ENCODE peak calls at places on chromosome 14, in five cellular contexts. Z is BE2C, G is A549, O is cardiac fibroblast, C is fibroblast of lung. R is an unnamed sample.

GRCh38 chr14:106879241-106879640 is 1352.9 kb downstream of the TMEM121 start:
- DNase-seq in G (peak; percentile 79), O (peak; percentile 61), Z (peak; percentile 68), C (no peak), R (no peak)

GRCh38 chr14:66509874-66510273 is 1.9 kb downstream of the GPHN start:
- DNase-seq in C (no peak), O (peak; percentile 12), Z (no peak), G (no peak), R (peak; percentile 18)

GRCh38 chr14:101953151-101953550 is 11.2 kb upstream of the DYNC1H1 start:
- DNase-seq in C (no peak), O (no peak), Z (peak; percentile 50), G (no peak), R (no peak)

GRCh38 chr14:23430733-23431105 is 4.7 kb downstream of the MYH7 start:
- DNase-seq in Z (peak; percentile 33), G (no peak), O (peak; percentile 12), C (peak; percentile 11), R (peak; percentile 14)

GRCh38 chr14:47044841-47045240 is 393.3 kb upstream of the RPL10L start:
- DNase-seq in C (peak; percentile 5), G (no peak), Z (peak; percentile 17), O (no peak), R (peak; percentile 13)

GRCh38 chr14:69056389-69056788 is 77.3 kb upstream of the ACTN1 start:
- DNase-seq in O (no peak), C (peak; percentile 60), G (no peak), Z (peak; percentile 52), R (peak; percentile 73)

GRCh38 chr14:65462411-65462810 is 49.9 kb downstream of the FUT8 start:
- DNase-seq in G (no peak), C (peak; percentile 91), Z (no peak), O (peak; percentile 56), R (peak; percentile 79)

GRCh38 chr14:46580941-46581671 is 70.5 kb downstream of the RPL10L start:
- DNase-seq in O (peak; percentile 32), Z (peak; percentile 59), C (peak; percentile 53), G (peak; percentile 67), R (peak; percentile 73)

GRCh38 chr14:102592969-102593840 is 756 bp downstream of the RCOR1 start:
- DNase-seq in O (peak; percentile 32), Z (peak; percentile 68), G (peak; percentile 41), C (peak; percentile 41), R (peak; percentile 52)

GRCh38 chr14:23675906-23676305 is 39.7 kb downstream of the DHRS2 start:
- DNase-seq in O (no peak), Z (no peak), C (no peak), G (no peak), R (no peak)

GRCh38 chr14:69135133-69135532 is 17.8 kb downstream of the DCAF5 start:
- DNase-seq in Z (no peak), C (no peak), O (no peak), G (no peak), R (no peak)

GRCh38 chr14:96811265-96811664 is 14.1 kb downstream of the VRK1 start:
- DNase-seq in Z (no peak), O (peak; percentile 86), G (no peak), C (peak; percentile 93), R (peak; percentile 54)

GRCh38 chr14:38755036-38755435 is 348.0 kb downstream of the SEC23A start:
- DNase-seq in Z (no peak), O (no peak), G (no peak), C (peak; percentile 37), R (no peak)

GRCh38 chr14:104567957-104568225 is 11.7 kb upstream of the C14orf180 start:
- DNase-seq in G (no peak), O (no peak), Z (no peak), C (no peak), R (no peak)

GRCh38 chr14:76464856-76465255 is 88.9 kb downstream of the ESRRB start:
- DNase-seq in O (no peak), Z (no peak), C (no peak), G (no peak), R (no peak)

GRCh38 chr14:72824051-72824450 is 69.8 kb downstream of the DPF3 start:
- DNase-seq in Z (no peak), O (no peak), G (no peak), C (peak; percentile 38), R (no peak)
- TF ChIP-seq CTCF in Z (no peak), O (no peak), G (no peak), C (no peak), R (no peak)

GRCh38 chr14:74347795-74348100 is 523 bp upstream of the VRTN start:
- DNase-seq in Z (no peak), G (no peak), C (no peak), O (no peak), R (no peak)
- H3K4me3 ChIP-seq in Z (no peak overlapping the region), G (no peak overlapping the region), C (no peak overlapping the region), O (no peak overlapping the region), R (no peak overlapping the region)

GRCh38 chr14:50668852-50669194 is 717 bp upstream of the SAV1 start:
- DNase-seq in O (no peak), Z (no peak), G (no peak), C (no peak), R (no peak)

GRCh38 chr14:50669441-50669986 is 1.4 kb upstream of the SAV1 start:
- DNase-seq in Z (no peak), C (no peak), G (no peak), O (no peak), R (no peak)

GRCh38 chr14:50666772-50667490 is 1.2 kb downstream of the SAV1 start:
- DNase-seq in C (peak; percentile 78), O (peak; percentile 75), G (peak; percentile 61), Z (peak; percentile 19), R (peak; percentile 83)

GRCh38 chr14:50668008-50668851 is at the start of gene SAV1:
- DNase-seq in C (peak; percentile 84), O (peak; percentile 83), Z (peak; percentile 91), G (peak; percentile 83), R (peak; percentile 86)

GRCh38 chr14:50667491-50668007 is 557 bp downstream of the SAV1 start:
- DNase-seq in O (no peak), G (no peak), Z (no peak), C (no peak), R (no peak)
- TF ChIP-seq CTCF in O (no peak), G (no peak), Z (no peak), C (no peak), R (no peak)

GRCh38 chr14:35121887-35122695 is at the start of the genes PPP2R3C and PRORP:
- DNase-seq in C (peak; percentile 99), Z (peak; percentile 84), G (peak; percentile 99), O (peak; percentile 97), R (peak; percentile 99)

GRCh38 chr14:35121026-35121886 is 534 bp downstream of the PPP2R3C start:
- DNase-seq in Z (no peak), G (no peak), O (peak; percentile 26), C (peak; percentile 32), R (peak; percentile 37)

GRCh38 chr14:35122696-35123387 is 490 bp downstream of the PRORP start:
- DNase-seq in G (no peak), O (peak; percentile 66), C (peak; percentile 33), Z (no peak), R (peak; percentile 74)

GRCh38 chr14:35124127-35124526 is 1.8 kb downstream of the PRORP start:
- DNase-seq in O (no peak), G (no peak), C (no peak), Z (no peak), R (peak; percentile 18)

DNA sequence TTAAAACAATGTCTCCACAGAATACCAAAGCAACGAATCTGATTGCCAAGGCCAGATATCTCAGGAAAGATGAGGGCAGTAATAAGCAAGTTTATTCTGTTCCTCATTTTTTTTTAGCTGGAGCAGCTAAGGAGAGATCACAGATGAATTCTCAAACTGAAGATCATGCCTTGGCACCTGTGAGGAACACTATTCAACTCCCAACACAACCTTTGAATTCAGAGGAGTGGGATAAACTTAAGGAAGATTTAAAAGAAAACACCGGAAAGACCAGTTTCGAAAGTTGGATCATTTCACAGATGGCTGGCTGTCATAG is 994 bp downstream of the PRORP start:
- DNase-seq in G (no peak), Z (no peak), O (no peak), C (no peak), R (no peak)
- H3K4me3 ChIP-seq in G (peak overlapping the region; percentile 90), Z (peak overlapping the region; percentile 91), O (peak overlapping the region; percentile 77), C (peak overlapping the region; percentile 77), R (peak overlapping the region; percentile 97)

GRCh38 chr14:92546347-92547053 is 32.9 kb downstream of the RIN3 start:
- DNase-seq in C (peak; percentile 73), O (peak; percentile 60), G (peak; percentile 79), Z (no peak), R (no peak)
- TF ChIP-seq CTCF in C (no peak), O (no peak), G (no peak), Z (no peak), R (no peak)

DNA sequence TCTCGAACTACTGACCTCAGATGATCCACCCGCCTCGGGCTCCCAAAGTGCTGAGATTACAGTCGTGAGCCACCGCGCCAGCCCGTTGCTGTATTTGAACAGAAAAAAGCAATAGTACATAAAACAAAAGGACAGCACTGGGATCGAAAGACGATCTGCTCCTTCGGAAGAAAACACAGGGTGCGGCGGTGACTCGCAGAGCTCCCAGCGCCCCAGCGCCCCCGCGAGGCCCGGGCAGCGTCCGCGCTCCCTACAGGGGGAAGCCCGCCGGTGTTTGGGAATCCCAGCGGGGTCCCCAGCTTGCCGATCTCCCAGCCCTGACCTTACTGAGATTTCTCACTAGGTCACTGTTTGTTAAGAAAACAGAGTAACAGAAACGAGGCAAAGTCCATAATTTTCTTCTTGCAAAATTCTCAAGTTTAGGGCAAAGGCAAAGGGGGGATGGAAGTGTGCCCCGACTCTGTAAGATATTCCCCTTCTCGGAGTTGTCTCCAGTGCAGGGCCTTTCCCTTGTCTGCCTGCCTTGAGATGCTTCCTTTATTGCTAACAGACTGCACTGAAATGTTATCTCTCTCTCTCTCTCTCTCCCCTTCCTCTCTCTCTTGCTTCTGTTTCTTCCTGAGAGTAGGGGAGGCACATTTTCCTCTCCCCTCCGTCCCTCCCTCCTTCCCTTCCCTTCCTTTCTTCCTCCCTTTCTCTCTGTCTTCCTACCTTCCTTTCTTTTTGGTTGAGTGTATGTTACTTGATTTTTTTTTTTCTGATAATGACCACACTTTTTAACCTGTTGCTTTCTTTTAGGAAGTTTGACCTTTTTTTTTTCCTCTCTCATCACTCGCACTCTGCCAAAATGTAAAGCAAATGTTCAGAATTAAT is 92.0 kb downstream of the TMEM30B start:
- DNase-seq in C (peak; percentile 74), O (peak; percentile 81), Z (peak; percentile 59), G (peak; percentile 74), R (peak; percentile 90)
- H3K4me3 ChIP-seq in C (peak overlapping the region; percentile 12), O (peak overlapping the region; percentile 31), Z (peak overlapping the region; percentile 17), G (peak overlapping the region; percentile 61), R (peak overlapping the region; percentile 52)

GRCh38 chr14:93137864-93138263 is 22.1 kb upstream of the ITPK1 start:
- DNase-seq in C (no peak), G (peak; percentile 48), Z (peak; percentile 74), O (peak; percentile 36), R (peak; percentile 34)
- TF ChIP-seq CTCF in C (peak; percentile 14), G (no peak), Z (peak; percentile 40), O (no peak), R (no peak)

GRCh38 chr14:90453401-90453951 is 56.6 kb downstream of the CALM1 start:
- DNase-seq in C (peak; percentile 48), Z (peak; percentile 94), G (no peak), O (peak; percentile 6), R (peak; percentile 51)
- H3K4me3 ChIP-seq in C (no peak overlapping the region), Z (peak overlapping the region; percentile 69), G (no peak overlapping the region), O (no peak overlapping the region), R (no peak overlapping the region)

R was measured in choroid plexus epithelial cell.